ENCODE peak calls at places on chromosomes 7 and 10, in five cellular contexts. One of them, this sample, is unnamed.

GRCh38 chr7:22150221-22150620 is 204.5 kb upstream of the CDCA7L start:
- DNase-seq in activated CD8-positive, alpha-beta memory T cell treated with anti-CD3 and anti-CD28 coated beads for 48 hours: no peak
- DNase-seq in ELF-1: no peak
- DNase-seq in activated naive CD8-positive, alpha-beta T cell treated with anti-CD3 and anti-CD28 coated beads, Interleukin-2, amount 50 U/mL, for 24 hours: no peak
- DNase-seq in activated T-helper 1 cell treated with Interleukin-2 at 50 U/mL for 16 hours: no peak
- DNase-seq in this sample: no peak

GRCh38 chr10:30353851-30354250 is 4.8 kb upstream of the MTPAP start:
- DNase-seq in activated naive CD8-positive, alpha-beta T cell treated with anti-CD3 and anti-CD28 coated beads, Interleukin-2, amount 50 U/mL, for 24 hours: no peak
- DNase-seq in ELF-1: no peak
- DNase-seq in activated T-helper 1 cell treated with Interleukin-2 at 50 U/mL for 16 hours: no peak
- DNase-seq in activated CD8-positive, alpha-beta memory T cell treated with anti-CD3 and anti-CD28 coated beads for 48 hours: no peak
- DNase-seq in this sample: no peak

GRCh38 chr10:75403144-75404022 is 1.8 kb upstream of the ZNF503 start:
- DNase-seq in activated naive CD8-positive, alpha-beta T cell treated with anti-CD3 and anti-CD28 coated beads, Interleukin-2, amount 50 U/mL, for 24 hours: no peak
- DNase-seq in activated CD8-positive, alpha-beta memory T cell treated with anti-CD3 and anti-CD28 coated beads for 48 hours: no peak
- DNase-seq in activated T-helper 1 cell treated with Interleukin-2 at 50 U/mL for 16 hours: no peak
- DNase-seq in ELF-1: peak
- DNase-seq in this sample: peak

GRCh38 chr7:71439316-71439715 is 307.4 kb downstream of the GALNT17 start:
- DNase-seq in activated CD8-positive, alpha-beta memory T cell treated with anti-CD3 and anti-CD28 coated beads for 48 hours: no peak
- DNase-seq in activated T-helper 1 cell treated with Interleukin-2 at 50 U/mL for 16 hours: no peak
- DNase-seq in ELF-1: no peak
- DNase-seq in activated naive CD8-positive, alpha-beta T cell treated with anti-CD3 and anti-CD28 coated beads, Interleukin-2, amount 50 U/mL, for 24 hours: no peak
- DNase-seq in this sample: no peak

GRCh38 chr10:26481914-26482550 is 43.9 kb downstream of the APBB1IP start:
- DNase-seq in activated CD8-positive, alpha-beta memory T cell treated with anti-CD3 and anti-CD28 coated beads for 48 hours: no peak
- DNase-seq in activated T-helper 1 cell treated with Interleukin-2 at 50 U/mL for 16 hours: no peak
- DNase-seq in ELF-1: no peak
- DNase-seq in activated naive CD8-positive, alpha-beta T cell treated with anti-CD3 and anti-CD28 coated beads, Interleukin-2, amount 50 U/mL, for 24 hours: no peak
- DNase-seq in this sample: no peak

GRCh38 chr7:102283477-102284189 is 3.0 kb upstream of the SH2B2 start:
- DNase-seq in activated CD8-positive, alpha-beta memory T cell treated with anti-CD3 and anti-CD28 coated beads for 48 hours: no peak
- DNase-seq in activated T-helper 1 cell treated with Interleukin-2 at 50 U/mL for 16 hours: no peak
- DNase-seq in ELF-1: no peak
- DNase-seq in activated naive CD8-positive, alpha-beta T cell treated with anti-CD3 and anti-CD28 coated beads, Interleukin-2, amount 50 U/mL, for 24 hours: no peak
- DNase-seq in this sample: no peak

GRCh38 chr10:30028006-30028441 is 31.4 kb downstream of the JCAD start:
- DNase-seq in activated naive CD8-positive, alpha-beta T cell treated with anti-CD3 and anti-CD28 coated beads, Interleukin-2, amount 50 U/mL, for 24 hours: no peak
- DNase-seq in ELF-1: no peak
- DNase-seq in activated CD8-positive, alpha-beta memory T cell treated with anti-CD3 and anti-CD28 coated beads for 48 hours: no peak
- DNase-seq in activated T-helper 1 cell treated with Interleukin-2 at 50 U/mL for 16 hours: no peak
- DNase-seq in this sample: peak

GRCh38 chr7:98177553-98177952 is 33.7 kb upstream of the BHLHA15 start:
- DNase-seq in activated naive CD8-positive, alpha-beta T cell treated with anti-CD3 and anti-CD28 coated beads, Interleukin-2, amount 50 U/mL, for 24 hours: no peak
- DNase-seq in ELF-1: no peak
- DNase-seq in activated T-helper 1 cell treated with Interleukin-2 at 50 U/mL for 16 hours: no peak
- DNase-seq in activated CD8-positive, alpha-beta memory T cell treated with anti-CD3 and anti-CD28 coated beads for 48 hours: no peak
- DNase-seq in this sample: no peak

GRCh38 chr7:64045301-64046040 is at the start of gene ZNF727:
- DNase-seq in activated T-helper 1 cell treated with Interleukin-2 at 50 U/mL for 16 hours: no peak
- DNase-seq in ELF-1: no peak
- DNase-seq in activated CD8-positive, alpha-beta memory T cell treated with anti-CD3 and anti-CD28 coated beads for 48 hours: no peak
- DNase-seq in activated naive CD8-positive, alpha-beta T cell treated with anti-CD3 and anti-CD28 coated beads, Interleukin-2, amount 50 U/mL, for 24 hours: no peak
- DNase-seq in this sample: peak

GRCh38 chr7:139034855-139035587 is 821 bp downstream of the ZC3HAV1L start:
- DNase-seq in activated T-helper 1 cell treated with Interleukin-2 at 50 U/mL for 16 hours: no peak
- DNase-seq in activated CD8-positive, alpha-beta memory T cell treated with anti-CD3 and anti-CD28 coated beads for 48 hours: no peak
- DNase-seq in ELF-1: no peak
- DNase-seq in activated naive CD8-positive, alpha-beta T cell treated with anti-CD3 and anti-CD28 coated beads, Interleukin-2, amount 50 U/mL, for 24 hours: peak
- DNase-seq in this sample: peak

This sample was measured in heart left ventricle.